ENCODE peak calls at places on chromosomes 11 and 22, in seven cellular contexts. O is BJ, G is vagina, E is heart right ventricle, Q is type B pancreatic cell, F is IMR-90, P is astrocyte of the spinal cord. N is an unnamed sample.
A peak's percentile ranks its signal among the peaks of the same experiment; 100 is the strongest.

GRCh38 chr22:40436460-40437431 is 66.4 kb downstream of the SGSM3 start:
- DNase-seq in O (no peak), G (no peak), E (no peak), Q (no peak), F (peak; percentile 74), P (peak; percentile 79), N (peak; percentile 81)

GRCh38 chr11:41836426-41836825 is 377.0 kb upstream of the LRRC4C start:
- DNase-seq in O (no peak), G (no peak), E (no peak), Q (no peak), F (no peak), P (no peak), N (peak; percentile 15)

GRCh38 chr22:30859714-30860095 is 108.9 kb downstream of the MORC2 start:
- DNase-seq in O (no peak), G (no peak), E (no peak), Q (peak; percentile 24), F (no peak), P (no peak), N (no peak)

GRCh38 chr22:44822479-44822878 is 70.1 kb downstream of the ARHGAP8 start:
- DNase-seq in O (no peak), G (no peak), E (no peak), Q (no peak), F (no peak), P (no peak), N (no peak)

GRCh38 chr11:44766112-44766971 is 39.6 kb downstream of the TSPAN18 start:
- DNase-seq in O (peak; percentile 30), G (no peak), E (peak; percentile 72), Q (no peak), F (peak; percentile 93), P (peak; percentile 93), N (peak; percentile 89)

GRCh38 chr11:75503531-75504099 is 22.1 kb downstream of the GDPD5 start:
- DNase-seq in O (no peak), G (no peak), E (no peak), Q (no peak), F (no peak), P (no peak), N (no peak)

GRCh38 chr11:73167555-73167954 is 25.4 kb upstream of the FCHSD2 start:
- DNase-seq in O (no peak), G (no peak), E (no peak), Q (no peak), F (no peak), P (no peak), N (no peak)

GRCh38 chr11:38543311-38543710 is 1945.3 kb upstream of the RAG2 start:
- DNase-seq in O (peak; percentile 45), G (no peak), E (no peak), Q (no peak), F (peak; percentile 41), P (peak; percentile 68), N (peak; percentile 68)

GRCh38 chr22:42799462-42800405 is 57.3 kb downstream of the ARFGAP3 start:
- DNase-seq in O (no peak), G (no peak), E (no peak), Q (no peak), F (no peak), P (no peak), N (no peak)

GRCh38 chr11:120324932-120325810 is at the start of gene TLCD5:
- DNase-seq in O (no peak), G (no peak), E (peak; percentile 72), Q (peak; percentile 85), F (peak; percentile 68), P (peak; percentile 71), N (peak; percentile 67)

DNA sequence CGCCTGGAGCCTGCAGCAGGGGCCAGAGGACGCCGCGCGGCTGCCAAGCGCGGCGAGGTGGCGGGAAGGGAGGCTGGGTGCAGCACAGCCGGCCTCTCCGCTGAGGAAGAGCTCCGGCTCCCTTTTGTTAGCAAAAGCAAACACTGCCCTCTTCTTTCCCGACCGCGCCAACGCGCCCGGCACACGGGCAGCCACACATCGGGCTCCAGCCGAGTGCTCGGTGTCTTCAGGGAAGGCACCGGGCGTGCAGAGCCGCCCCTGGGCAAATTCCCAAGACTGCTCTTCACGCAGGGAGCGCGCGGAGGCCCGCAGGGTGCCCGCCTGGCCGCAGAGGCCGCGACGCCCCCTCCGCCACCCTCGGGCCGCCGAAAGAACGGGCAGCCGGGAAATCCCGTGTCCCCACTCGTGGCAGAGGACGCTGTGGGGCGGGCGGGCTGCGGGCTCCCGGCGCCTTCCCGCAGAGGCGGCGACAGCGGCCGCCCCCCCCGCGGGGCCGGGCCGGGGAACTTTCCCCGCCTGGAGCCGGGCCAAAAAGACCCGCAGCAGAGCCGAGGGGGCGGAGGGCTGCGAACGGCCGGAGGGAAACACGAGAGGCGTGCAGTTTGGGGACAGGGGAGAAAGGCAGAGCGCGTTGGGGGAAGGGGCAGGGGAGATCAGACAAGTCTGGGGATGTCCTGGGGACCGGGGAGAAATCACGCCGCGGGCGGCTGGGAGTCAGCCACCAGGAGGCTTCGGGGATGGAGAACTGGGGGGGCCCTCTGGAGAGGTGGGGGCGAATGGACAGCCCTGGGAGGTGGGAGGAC is 931 bp downstream of the CADM1 start:
- DNase-seq in O (peak; percentile 14), G (no peak), E (peak; percentile 74), Q (peak; percentile 74), F (peak; percentile 71), P (peak; percentile 73), N (peak; percentile 10)
- TF ChIP-seq CTCF in O (peak; percentile 55), G (peak; percentile 15), E (peak; percentile 65), Q (peak; percentile 43), F (peak; percentile 67), P (peak; percentile 52), N (no peak)

DNA sequence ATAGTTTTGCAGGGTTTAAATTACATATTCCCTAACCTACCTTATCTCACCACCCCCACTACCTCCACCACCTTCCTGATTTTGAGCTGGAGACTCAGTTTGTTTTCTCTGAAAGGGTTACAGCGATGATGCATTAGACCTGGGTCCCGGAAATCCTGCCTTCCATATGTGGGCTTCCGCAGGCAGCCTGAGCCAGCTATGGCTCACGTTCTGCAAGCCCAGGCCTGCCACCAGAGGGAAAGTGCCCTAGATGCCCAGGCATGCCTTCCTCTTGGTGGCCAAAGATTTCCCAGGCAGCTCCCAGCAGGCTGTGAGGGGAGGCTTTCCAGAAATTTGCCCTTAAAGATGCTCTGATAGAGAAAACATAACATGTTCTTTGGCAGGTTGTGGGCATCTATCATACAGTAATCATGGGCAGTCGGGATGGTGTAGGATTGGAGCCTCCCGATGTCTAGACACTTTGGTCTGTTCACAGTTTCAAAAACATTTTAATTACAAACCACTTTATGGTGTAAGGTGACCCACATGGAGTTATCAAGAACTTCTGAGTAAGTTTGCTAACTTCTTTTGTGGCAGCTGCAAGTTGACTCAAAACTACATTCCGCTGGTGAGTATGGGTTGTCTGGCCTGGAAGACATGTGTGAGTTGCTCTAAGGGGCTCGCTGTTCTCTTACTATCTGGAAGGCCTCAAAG is 79.3 kb downstream of the MICAL2 start:
- DNase-seq in O (no peak), G (no peak), E (no peak), Q (no peak), F (no peak), P (no peak), N (no peak)
- TF ChIP-seq CTCF in O (no peak), G (no peak), E (no peak), Q (no peak), F (no peak), P (no peak), N (no peak)

DNA sequence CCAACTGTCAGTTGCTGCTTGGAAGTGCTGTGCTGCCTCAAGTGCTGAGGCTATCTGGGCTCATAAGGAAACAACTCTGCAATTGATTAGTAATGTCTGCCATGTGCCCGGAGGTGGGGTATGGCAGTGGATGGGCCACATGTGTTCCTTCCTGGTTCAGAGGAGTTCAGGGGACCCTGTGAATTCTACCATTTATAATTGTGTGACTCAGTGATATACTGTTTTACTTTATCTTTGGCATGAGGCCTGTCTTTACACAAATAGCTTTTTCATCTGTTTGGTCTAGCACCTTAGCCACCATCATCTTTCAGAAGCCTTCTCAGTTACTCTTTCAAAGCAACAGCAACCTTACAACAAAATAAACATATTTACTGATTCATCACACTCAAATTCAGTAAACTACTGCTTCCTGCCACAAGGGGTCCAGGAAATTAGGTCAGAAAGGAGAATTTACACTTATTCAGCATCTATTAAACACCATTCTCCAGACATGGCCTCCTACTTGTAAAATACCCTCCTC is 20.9 kb downstream of the DKK3 start:
- DNase-seq in O (no peak), G (no peak), E (no peak), Q (no peak), F (peak; percentile 78), P (peak; percentile 55), N (peak; percentile 59)
- TF ChIP-seq CTCF in O (peak; percentile 49), G (no peak), E (peak; percentile 37), Q (peak; percentile 69), F (peak; percentile 52), P (peak; percentile 44), N (peak; percentile 52)

GRCh38 chr11:6027501-6027900 is 3.1 kb downstream of the OR56A1 start:
- DNase-seq in O (no peak), G (no peak), E (no peak), Q (no peak), F (no peak), P (no peak), N (no peak)

GRCh38 chr11:6022954-6023353 is 7.6 kb downstream of the OR56A1 start:
- DNase-seq in O (no peak), G (no peak), E (no peak), Q (no peak), F (peak; percentile 43), P (peak; percentile 19), N (peak; percentile 73)
- TF ChIP-seq CTCF in O (peak; percentile 48), G (peak; percentile 43), E (peak; percentile 82), Q (peak; percentile 77), F (peak; percentile 58), P (peak; percentile 23), N (peak; percentile 65)

N was measured in fibroblast of pulmonary artery.